ENCODE peak calls at places on chromosomes 2 and 18, in seven cellular contexts. One of them, this sample, is unnamed.

GRCh38 chr2:129923265-129924141 is 56.0 kb upstream of the RAB6C start:
- DNase-seq in breast epithelium: no peak
- DNase-seq in body of pancreas: peak; percentile 63
- DNase-seq in naive thymus-derived CD4-positive, alpha-beta T cell: peak; percentile 3
- DNase-seq in SK-N-SH: peak; percentile 82
- DNase-seq in psoas muscle: no peak
- DNase-seq in esophagus squamous epithelium: no peak
- DNase-seq in this sample: no peak

GRCh38 chr2:233426619-233427342 is 72.5 kb downstream of the DGKD start:
- DNase-seq in breast epithelium: no peak
- DNase-seq in body of pancreas: no peak
- DNase-seq in naive thymus-derived CD4-positive, alpha-beta T cell: no peak
- DNase-seq in SK-N-SH: no peak
- DNase-seq in psoas muscle: no peak
- DNase-seq in esophagus squamous epithelium: no peak
- DNase-seq in this sample: no peak

GRCh38 chr2:122935506-122935905 is 1089.6 kb upstream of the CNTNAP5 start:
- DNase-seq in breast epithelium: no peak
- DNase-seq in body of pancreas: no peak
- DNase-seq in naive thymus-derived CD4-positive, alpha-beta T cell: no peak
- DNase-seq in SK-N-SH: no peak
- DNase-seq in psoas muscle: no peak
- DNase-seq in esophagus squamous epithelium: no peak
- DNase-seq in this sample: no peak

GRCh38 chr2:85446296-85447221 is 28.0 kb downstream of the SH2D6 start:
- DNase-seq in breast epithelium: no peak
- DNase-seq in body of pancreas: peak; percentile 34
- DNase-seq in naive thymus-derived CD4-positive, alpha-beta T cell: no peak
- DNase-seq in SK-N-SH: no peak
- DNase-seq in psoas muscle: no peak
- DNase-seq in esophagus squamous epithelium: no peak
- DNase-seq in this sample: no peak

GRCh38 chr18:61841709-61842108 is 51.1 kb downstream of the RNF152 start:
- DNase-seq in breast epithelium: no peak
- DNase-seq in body of pancreas: no peak
- DNase-seq in naive thymus-derived CD4-positive, alpha-beta T cell: no peak
- DNase-seq in SK-N-SH: no peak
- DNase-seq in psoas muscle: no peak
- DNase-seq in esophagus squamous epithelium: no peak
- DNase-seq in this sample: no peak

GRCh38 chr2:40584432-40584831 is 132.5 kb upstream of the SLC8A1 start:
- DNase-seq in breast epithelium: no peak
- DNase-seq in body of pancreas: no peak
- DNase-seq in naive thymus-derived CD4-positive, alpha-beta T cell: no peak
- DNase-seq in SK-N-SH: no peak
- DNase-seq in psoas muscle: no peak
- DNase-seq in esophagus squamous epithelium: no peak
- DNase-seq in this sample: no peak

GRCh38 chr2:238838786-238839327 is 9.0 kb upstream of the TWIST2 start:
- DNase-seq in breast epithelium: no peak
- DNase-seq in body of pancreas: no peak
- DNase-seq in naive thymus-derived CD4-positive, alpha-beta T cell: no peak
- DNase-seq in SK-N-SH: no peak
- DNase-seq in psoas muscle: no peak
- DNase-seq in esophagus squamous epithelium: no peak
- DNase-seq in this sample: no peak

GRCh38 chr2:150607471-150607870 is 120.0 kb upstream of the RND3 start:
- DNase-seq in breast epithelium: no peak
- DNase-seq in body of pancreas: no peak
- DNase-seq in naive thymus-derived CD4-positive, alpha-beta T cell: no peak
- DNase-seq in SK-N-SH: no peak
- DNase-seq in psoas muscle: no peak
- DNase-seq in esophagus squamous epithelium: no peak
- DNase-seq in this sample: no peak

GRCh38 chr2:36485521-36485920 is 112.4 kb downstream of the FEZ2 start:
- DNase-seq in breast epithelium: no peak
- DNase-seq in body of pancreas: no peak
- DNase-seq in naive thymus-derived CD4-positive, alpha-beta T cell: no peak
- DNase-seq in SK-N-SH: no peak
- DNase-seq in psoas muscle: no peak
- DNase-seq in esophagus squamous epithelium: no peak
- DNase-seq in this sample: no peak

GRCh38 chr18:9133225-9133624 is 3.4 kb upstream of the ANKRD12 start:
- DNase-seq in breast epithelium: no peak
- DNase-seq in body of pancreas: no peak
- DNase-seq in naive thymus-derived CD4-positive, alpha-beta T cell: no peak
- DNase-seq in SK-N-SH: no peak
- DNase-seq in psoas muscle: no peak
- DNase-seq in esophagus squamous epithelium: no peak
- DNase-seq in this sample: no peak

GRCh38 chr18:11868230-11868629 is 17.0 kb downstream of the CHMP1B start:
- DNase-seq in breast epithelium: no peak
- DNase-seq in body of pancreas: no peak
- DNase-seq in naive thymus-derived CD4-positive, alpha-beta T cell: no peak
- DNase-seq in SK-N-SH: no peak
- DNase-seq in psoas muscle: no peak
- DNase-seq in esophagus squamous epithelium: no peak
- DNase-seq in this sample: no peak

GRCh38 chr18:63135101-63135500 is 184.5 kb downstream of the BCL2 start:
- DNase-seq in breast epithelium: no peak
- DNase-seq in body of pancreas: no peak
- DNase-seq in naive thymus-derived CD4-positive, alpha-beta T cell: no peak
- DNase-seq in SK-N-SH: no peak
- DNase-seq in psoas muscle: no peak
- DNase-seq in esophagus squamous epithelium: no peak
- DNase-seq in this sample: no peak

GRCh38 chr18:63132819-63133200 is 186.8 kb downstream of the BCL2 start:
- DNase-seq in breast epithelium: peak; percentile 67
- DNase-seq in body of pancreas: peak; percentile 48
- DNase-seq in naive thymus-derived CD4-positive, alpha-beta T cell: no peak
- DNase-seq in SK-N-SH: no peak
- DNase-seq in psoas muscle: no peak
- DNase-seq in esophagus squamous epithelium: no peak
- DNase-seq in this sample: no peak

GRCh38 chr18:63131106-63131943 is 188.2 kb downstream of the BCL2 start:
- DNase-seq in breast epithelium: no peak
- DNase-seq in body of pancreas: peak; percentile 58
- DNase-seq in naive thymus-derived CD4-positive, alpha-beta T cell: peak; percentile 69
- DNase-seq in SK-N-SH: peak; percentile 53
- DNase-seq in psoas muscle: no peak
- DNase-seq in esophagus squamous epithelium: no peak
- DNase-seq in this sample: no peak

GRCh38 chr18:63130176-63130575 is 189.4 kb downstream of the BCL2 start:
- DNase-seq in breast epithelium: no peak
- DNase-seq in body of pancreas: no peak
- DNase-seq in naive thymus-derived CD4-positive, alpha-beta T cell: no peak
- DNase-seq in SK-N-SH: no peak
- DNase-seq in psoas muscle: no peak
- DNase-seq in esophagus squamous epithelium: no peak
- DNase-seq in this sample: no peak

GRCh38 chr18:63131944-63132818 is 187.4 kb downstream of the BCL2 start:
- DNase-seq in breast epithelium: no peak
- DNase-seq in body of pancreas: no peak
- DNase-seq in naive thymus-derived CD4-positive, alpha-beta T cell: no peak
- DNase-seq in SK-N-SH: no peak
- DNase-seq in psoas muscle: no peak
- DNase-seq in esophagus squamous epithelium: no peak
- DNase-seq in this sample: no peak
- H3K27ac ChIP-seq in breast epithelium: peak overlapping the region; percentile 62
- H3K27ac ChIP-seq in body of pancreas: no peak overlapping the region
- H3K27ac ChIP-seq in naive thymus-derived CD4-positive, alpha-beta T cell: peak overlapping the region; percentile 61
- H3K27ac ChIP-seq in SK-N-SH: no peak overlapping the region
- H3K27ac ChIP-seq in psoas muscle: peak overlapping the region; percentile 72
- H3K27ac ChIP-seq in esophagus squamous epithelium: peak overlapping the region; percentile 71
- H3K27ac ChIP-seq in this sample: no peak overlapping the region

GRCh38 chr18:23547806-23548205 is 38.5 kb downstream of the NPC1 start:
- DNase-seq in breast epithelium: no peak
- DNase-seq in body of pancreas: no peak
- DNase-seq in naive thymus-derived CD4-positive, alpha-beta T cell: no peak
- DNase-seq in SK-N-SH: no peak
- DNase-seq in psoas muscle: no peak
- DNase-seq in esophagus squamous epithelium: no peak
- DNase-seq in this sample: no peak

GRCh38 chr18:23542471-23542870 is 39.2 kb downstream of the RMC1 start:
- DNase-seq in breast epithelium: no peak
- DNase-seq in body of pancreas: no peak
- DNase-seq in naive thymus-derived CD4-positive, alpha-beta T cell: no peak
- DNase-seq in SK-N-SH: no peak
- DNase-seq in psoas muscle: no peak
- DNase-seq in esophagus squamous epithelium: no peak
- DNase-seq in this sample: no peak

GRCh38 chr18:23547306-23547705 is 39.0 kb downstream of the NPC1 start:
- DNase-seq in breast epithelium: no peak
- DNase-seq in body of pancreas: no peak
- DNase-seq in naive thymus-derived CD4-positive, alpha-beta T cell: no peak
- DNase-seq in SK-N-SH: no peak
- DNase-seq in psoas muscle: no peak
- DNase-seq in esophagus squamous epithelium: no peak
- DNase-seq in this sample: no peak

GRCh38 chr18:23548719-23549118 is 37.6 kb downstream of the NPC1 start:
- DNase-seq in breast epithelium: no peak
- DNase-seq in body of pancreas: no peak
- DNase-seq in naive thymus-derived CD4-positive, alpha-beta T cell: no peak
- DNase-seq in SK-N-SH: no peak
- DNase-seq in psoas muscle: no peak
- DNase-seq in esophagus squamous epithelium: no peak
- DNase-seq in this sample: no peak

GRCh38 chr18:23545247-23545789 is 41.0 kb downstream of the NPC1 start:
- DNase-seq in breast epithelium: no peak
- DNase-seq in body of pancreas: no peak
- DNase-seq in naive thymus-derived CD4-positive, alpha-beta T cell: no peak
- DNase-seq in SK-N-SH: no peak
- DNase-seq in psoas muscle: no peak
- DNase-seq in esophagus squamous epithelium: no peak
- DNase-seq in this sample: no peak
- H3K27ac ChIP-seq in breast epithelium: no peak overlapping the region
- H3K27ac ChIP-seq in body of pancreas: no peak overlapping the region
- H3K27ac ChIP-seq in naive thymus-derived CD4-positive, alpha-beta T cell: no peak overlapping the region
- H3K27ac ChIP-seq in SK-N-SH: no peak overlapping the region
- H3K27ac ChIP-seq in psoas muscle: no peak overlapping the region
- H3K27ac ChIP-seq in esophagus squamous epithelium: no peak overlapping the region
- H3K27ac ChIP-seq in this sample: no peak overlapping the region

GRCh38 chr2:112693596-112693995 is 27.2 kb upstream of the NT5DC4 start:
- DNase-seq in breast epithelium: no peak
- DNase-seq in body of pancreas: no peak
- DNase-seq in naive thymus-derived CD4-positive, alpha-beta T cell: no peak
- DNase-seq in SK-N-SH: no peak
- DNase-seq in psoas muscle: no peak
- DNase-seq in esophagus squamous epithelium: no peak
- DNase-seq in this sample: no peak

GRCh38 chr2:112690853-112691390 is 29.9 kb upstream of the NT5DC4 start:
- DNase-seq in breast epithelium: peak; percentile 60
- DNase-seq in body of pancreas: peak; percentile 74
- DNase-seq in naive thymus-derived CD4-positive, alpha-beta T cell: peak; percentile 70
- DNase-seq in SK-N-SH: peak; percentile 73
- DNase-seq in psoas muscle: peak; percentile 64
- DNase-seq in esophagus squamous epithelium: peak; percentile 27
- DNase-seq in this sample: peak; percentile 70

GRCh38 chr2:112692914-112693313 is 27.9 kb upstream of the NT5DC4 start:
- DNase-seq in breast epithelium: no peak
- DNase-seq in body of pancreas: no peak
- DNase-seq in naive thymus-derived CD4-positive, alpha-beta T cell: no peak
- DNase-seq in SK-N-SH: no peak
- DNase-seq in psoas muscle: no peak
- DNase-seq in esophagus squamous epithelium: no peak
- DNase-seq in this sample: no peak

GRCh38 chr2:112691761-112692370 is 29.0 kb upstream of the NT5DC4 start:
- DNase-seq in breast epithelium: no peak
- DNase-seq in body of pancreas: no peak
- DNase-seq in naive thymus-derived CD4-positive, alpha-beta T cell: no peak
- DNase-seq in SK-N-SH: no peak
- DNase-seq in psoas muscle: no peak
- DNase-seq in esophagus squamous epithelium: no peak
- DNase-seq in this sample: no peak

GRCh38 chr2:112692496-112692911 is 28.3 kb upstream of the NT5DC4 start:
- DNase-seq in breast epithelium: no peak
- DNase-seq in body of pancreas: no peak
- DNase-seq in naive thymus-derived CD4-positive, alpha-beta T cell: no peak
- DNase-seq in SK-N-SH: no peak
- DNase-seq in psoas muscle: peak; percentile 27
- DNase-seq in esophagus squamous epithelium: no peak
- DNase-seq in this sample: no peak
- H3K27ac ChIP-seq in breast epithelium: peak overlapping the region; percentile 5
- H3K27ac ChIP-seq in body of pancreas: no peak overlapping the region
- H3K27ac ChIP-seq in naive thymus-derived CD4-positive, alpha-beta T cell: no peak overlapping the region
- H3K27ac ChIP-seq in SK-N-SH: peak overlapping the region; percentile 73
- H3K27ac ChIP-seq in psoas muscle: no peak overlapping the region
- H3K27ac ChIP-seq in esophagus squamous epithelium: peak overlapping the region; percentile 71
- H3K27ac ChIP-seq in this sample: no peak overlapping the region

GRCh38 chr18:73579698-73580097 is 567.9 kb downstream of the FBXO15 start:
- DNase-seq in breast epithelium: no peak
- DNase-seq in body of pancreas: no peak
- DNase-seq in naive thymus-derived CD4-positive, alpha-beta T cell: no peak
- DNase-seq in SK-N-SH: no peak
- DNase-seq in psoas muscle: no peak
- DNase-seq in esophagus squamous epithelium: no peak
- DNase-seq in this sample: no peak

DNA sequence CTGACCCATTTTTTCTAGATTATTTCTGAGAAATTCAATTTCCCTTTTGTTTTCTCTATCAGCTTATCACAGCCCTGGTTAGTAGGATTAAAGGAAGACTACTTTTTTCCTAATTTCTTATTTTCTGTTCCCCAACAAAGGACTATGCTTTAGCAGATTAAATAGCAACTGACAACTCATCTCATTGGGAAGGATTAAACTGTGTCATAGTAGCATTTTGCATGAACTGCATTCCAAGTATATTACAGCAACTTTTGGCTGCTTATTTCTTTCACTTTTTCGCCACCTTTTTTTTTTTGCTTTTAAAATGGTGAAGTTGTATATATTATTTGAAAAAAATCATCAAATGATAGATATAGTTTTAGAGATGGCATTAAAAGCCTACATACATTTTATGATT is 570.3 kb downstream of the FBXO15 start:
- DNase-seq in breast epithelium: no peak
- DNase-seq in body of pancreas: no peak
- DNase-seq in naive thymus-derived CD4-positive, alpha-beta T cell: no peak
- DNase-seq in SK-N-SH: no peak
- DNase-seq in psoas muscle: no peak
- DNase-seq in esophagus squamous epithelium: no peak
- DNase-seq in this sample: no peak
- H3K27ac ChIP-seq in breast epithelium: no peak overlapping the region
- H3K27ac ChIP-seq in body of pancreas: no peak overlapping the region
- H3K27ac ChIP-seq in naive thymus-derived CD4-positive, alpha-beta T cell: no peak overlapping the region
- H3K27ac ChIP-seq in SK-N-SH: no peak overlapping the region
- H3K27ac ChIP-seq in psoas muscle: no peak overlapping the region
- H3K27ac ChIP-seq in esophagus squamous epithelium: no peak overlapping the region
- H3K27ac ChIP-seq in this sample: no peak overlapping the region

GRCh38 chr2:233034-233433 is 30.8 kb downstream of the SH3YL1 start:
- DNase-seq in breast epithelium: no peak
- DNase-seq in body of pancreas: no peak
- DNase-seq in naive thymus-derived CD4-positive, alpha-beta T cell: no peak
- DNase-seq in SK-N-SH: no peak
- DNase-seq in psoas muscle: no peak
- DNase-seq in esophagus squamous epithelium: no peak
- DNase-seq in this sample: no peak
- H3K27ac ChIP-seq in breast epithelium: no peak overlapping the region
- H3K27ac ChIP-seq in body of pancreas: peak overlapping the region; percentile 71
- H3K27ac ChIP-seq in naive thymus-derived CD4-positive, alpha-beta T cell: no peak overlapping the region
- H3K27ac ChIP-seq in SK-N-SH: no peak overlapping the region
- H3K27ac ChIP-seq in psoas muscle: no peak overlapping the region
- H3K27ac ChIP-seq in esophagus squamous epithelium: no peak overlapping the region
- H3K27ac ChIP-seq in this sample: peak overlapping the region; percentile 9

This sample was measured in substantia nigra.